ENCODE peak calls at places on chromosomes 4 and X, in seven cellular contexts. M is GM20000, I is tibial artery, R is MCF 10A, O is fibroblast of mammary gland, Q is epithelial cell of esophagus, K is fibroblast of the aortic adventitia. F is an unnamed sample.

GRCh38 chr4:102734591-102735385 is 26.0 kb downstream of the MANBA start:
- DNase-seq in K (no peak), I (no peak), Q (peak), O (peak), M (peak), R (no peak), F (no peak)

GRCh38 chr4:10917475-10918103 is 233.0 kb upstream of the CLNK start:
- DNase-seq in O (peak), K (no peak), M (no peak), R (peak), I (no peak), Q (peak), F (no peak)

GRCh38 chr4:24686866-24687672 is 102.7 kb upstream of the DHX15 start:
- DNase-seq in K (no peak), Q (peak), R (peak), M (peak), I (no peak), O (peak), F (no peak)

GRCh38 chrX:10741003-10741402 is 120.6 kb upstream of the MID1 start:
- DNase-seq in M (no peak), O (no peak), R (no peak), K (no peak), Q (no peak), I (no peak), F (no peak)

GRCh38 chrX:136219893-136220292 is 31.3 kb downstream of the MAP7D3 start:
- DNase-seq in Q (no peak), R (no peak), O (no peak), I (no peak), K (no peak), M (no peak), F (no peak)

GRCh38 chr4:2763511-2763967 is 7.4 kb upstream of the TNIP2 start:
- DNase-seq in R (no peak), I (no peak), M (no peak), Q (no peak), O (peak), K (peak), F (no peak)

GRCh38 chr4:108139089-108139488 is 29.6 kb downstream of the LEF1 start:
- DNase-seq in I (no peak), R (no peak), K (no peak), O (no peak), M (no peak), Q (no peak), F (no peak)

GRCh38 chr4:74387790-74388189 is 22.8 kb downstream of the EREG start:
- DNase-seq in R (no peak), Q (no peak), O (no peak), M (no peak), I (no peak), K (no peak), F (no peak)

GRCh38 chr4:144659493-144659892 is 13.5 kb downstream of the HHIP start:
- DNase-seq in I (no peak), K (no peak), R (no peak), O (no peak), Q (no peak), M (no peak), F (no peak)

GRCh38 chr4:78520808-78521226 is 30.8 kb upstream of the ANXA3 start:
- DNase-seq in M (no peak), Q (no peak), I (no peak), O (peak), R (no peak), K (peak), F (no peak)

GRCh38 chr4:141347738-141348524 is 127.2 kb downstream of the ZNF330 start:
- DNase-seq in M (no peak), R (peak), I (no peak), K (peak), O (peak), Q (peak), F (no peak)

GRCh38 chr4:42995343-42995944 is 102.9 kb downstream of the GRXCR1 start:
- DNase-seq in I (no peak), R (peak), M (peak), K (peak), Q (peak), O (peak), F (no peak)

GRCh38 chr4:26484032-26484515 is 6.2 kb downstream of the CCKAR start:
- DNase-seq in K (peak), I (no peak), Q (no peak), M (no peak), R (no peak), O (no peak), F (no peak)

GRCh38 chr4:123623611-123624010 is 227.0 kb downstream of the SPRY1 start:
- DNase-seq in Q (no peak), R (no peak), I (no peak), M (no peak), O (no peak), K (no peak), F (no peak)

GRCh38 chrX:2283111-2283847 is 217.5 kb downstream of the DHRSX start:
- DNase-seq in K (peak), R (no peak), M (no peak), Q (no peak), I (no peak), O (peak), F (no peak)

GRCh38 chr4:56760194-56760593 is 61.3 kb downstream of the SPINK2 start:
- DNase-seq in M (no peak), Q (no peak), O (no peak), I (no peak), R (no peak), K (no peak), F (no peak)

GRCh38 chr4:1323635-1324442 is 23.2 kb upstream of the UVSSA start:
- DNase-seq in O (peak), K (peak), M (no peak), Q (peak), R (peak), I (no peak), F (no peak)

GRCh38 chrX:85213792-85214530 is 29.6 kb downstream of the SATL1 start:
- DNase-seq in M (no peak), K (no peak), I (no peak), R (no peak), O (no peak), Q (no peak), F (no peak)

GRCh38 chrX:130109429-130110378 is 593 bp downstream of the ELF4 start:
- DNase-seq in I (no peak), O (no peak), M (no peak), R (no peak), Q (no peak), K (peak), F (no peak)

GRCh38 chr4:76160355-76160754 is 12.2 kb upstream of the NUP54 start:
- DNase-seq in R (no peak), I (no peak), K (no peak), M (no peak), O (no peak), Q (no peak), F (no peak)

GRCh38 chr4:99059550-99059949 is 29.0 kb downstream of the ADH5 start:
- DNase-seq in O (no peak), Q (no peak), R (no peak), K (no peak), I (no peak), M (no peak), F (no peak)

GRCh38 chr4:149885896-149886295 is 70.3 kb upstream of the IQCM start:
- DNase-seq in O (peak), M (no peak), I (no peak), Q (peak), R (no peak), K (peak), F (no peak)

GRCh38 chr4:169152899-169153298 is 117.9 kb downstream of the SH3RF1 start:
- DNase-seq in I (no peak), R (no peak), Q (no peak), O (no peak), K (no peak), M (no peak), F (no peak)
- TF ChIP-seq CTCF in I (no peak), R (no peak), Q (peak), O (peak), K (peak), M (no peak), F (no peak)

DNA sequence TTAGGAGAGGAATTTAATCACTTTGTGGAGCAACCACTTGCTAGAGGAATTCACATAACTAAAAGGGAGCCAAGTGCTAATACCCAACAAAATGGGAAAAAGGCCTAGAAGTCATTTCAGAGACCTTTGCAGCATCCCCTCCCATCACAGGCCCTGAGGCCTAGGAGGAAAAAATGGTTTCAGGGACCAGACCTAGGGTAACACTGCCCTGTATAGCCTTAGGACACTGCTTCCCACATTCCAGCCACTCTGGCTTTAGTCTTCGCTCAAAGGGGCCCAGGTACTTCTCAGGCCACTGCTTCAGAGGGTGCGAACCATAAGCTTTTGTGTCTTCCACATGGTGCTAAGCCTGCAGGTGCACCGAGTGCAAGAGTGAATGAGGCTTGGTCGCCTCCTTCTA is 19.1 kb downstream of the SPANXN2 start:
- DNase-seq in O (no peak), R (no peak), I (no peak), Q (no peak), K (no peak), M (no peak), F (no peak)
- TF ChIP-seq CTCF in O (no peak), R (no peak), I (no peak), Q (no peak), K (no peak), M (no peak), F (no peak)

DNA sequence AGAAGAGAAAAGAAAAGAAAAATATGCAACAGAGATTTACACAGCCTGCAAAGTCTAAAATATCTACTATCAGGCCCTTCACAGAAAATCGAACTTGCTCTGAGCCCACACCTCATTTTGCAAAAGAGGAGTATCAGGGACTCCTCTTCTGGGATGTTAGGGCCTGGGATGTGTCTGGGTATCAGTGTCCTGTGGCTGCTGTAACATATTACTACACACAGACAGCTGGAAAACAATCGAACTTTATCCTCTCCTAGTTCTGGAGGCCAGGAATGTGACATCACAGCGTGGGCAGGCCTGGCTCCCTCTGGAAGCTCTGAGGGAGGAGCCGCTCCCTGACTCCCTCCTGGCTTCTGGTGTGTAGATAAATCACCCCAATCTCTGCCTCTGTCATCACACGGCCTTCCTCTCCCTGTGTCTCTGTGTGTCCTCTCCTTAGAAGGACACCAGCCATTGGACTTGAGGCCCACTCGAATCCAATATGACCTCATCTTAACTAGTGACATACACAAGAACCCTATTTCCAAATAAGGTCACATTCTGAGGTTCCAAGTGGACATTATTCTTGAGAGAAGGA is 52.9 kb downstream of the PPP2R2C start:
- DNase-seq in I (no peak), R (peak), O (peak), M (no peak), Q (no peak), K (no peak), F (no peak)
- TF ChIP-seq CTCF in I (no peak), R (no peak), O (no peak), M (no peak), Q (no peak), K (no peak), F (no peak)

GRCh38 chr4:134132086-134132783 is 69.4 kb downstream of the PABPC4L start:
- DNase-seq in I (no peak), M (no peak), O (no peak), R (no peak), K (no peak), Q (no peak), F (no peak)
- TF ChIP-seq CTCF in I (no peak), M (no peak), O (no peak), R (no peak), K (no peak), Q (no peak), F (no peak)

GRCh38 chr4:4666693-4667642 is 125.1 kb upstream of the STX18 start:
- DNase-seq in R (no peak), Q (no peak), M (no peak), O (no peak), K (peak), I (no peak), F (no peak)
- TF ChIP-seq CTCF in R (no peak), Q (no peak), M (no peak), O (no peak), K (no peak), I (no peak), F (no peak)

DNA sequence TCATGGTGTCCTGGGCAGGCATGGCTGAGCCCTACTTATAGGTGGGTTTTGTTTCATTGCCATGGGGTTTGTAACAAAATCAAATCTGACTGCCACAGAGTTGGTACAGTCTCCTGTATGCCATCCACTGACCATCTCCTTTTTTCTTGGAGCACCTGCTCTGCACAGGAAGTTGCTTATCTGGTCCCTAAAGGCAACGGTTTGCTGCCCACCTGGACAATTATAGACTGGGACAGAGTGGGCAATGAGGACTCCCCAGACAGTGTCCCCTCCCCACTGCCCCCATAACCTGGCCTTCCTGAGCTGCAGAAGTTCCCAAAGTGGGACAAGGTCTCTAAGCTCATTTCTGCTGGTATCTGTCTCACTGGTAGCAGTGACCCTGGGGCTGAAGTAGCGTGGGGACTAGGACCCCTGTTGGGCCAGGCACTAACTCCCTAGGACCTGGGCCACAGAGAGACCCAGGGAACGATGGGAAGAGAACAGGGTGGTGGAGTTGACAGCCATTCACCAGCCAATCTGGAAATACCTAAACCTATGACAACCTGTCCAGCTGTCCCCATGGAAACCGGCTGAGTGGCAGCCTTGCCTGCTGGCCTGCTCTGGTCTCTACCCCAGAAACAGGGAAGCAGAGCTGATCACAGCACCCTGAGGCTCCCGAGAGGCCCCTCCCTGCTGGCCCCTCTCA is 64.7 kb downstream of the WFS1 start:
- DNase-seq in K (no peak), M (no peak), I (no peak), R (no peak), Q (no peak), O (no peak), F (no peak)
- TF ChIP-seq CTCF in K (no peak), M (no peak), I (no peak), R (no peak), Q (no peak), O (no peak), F (no peak)

F was measured in osteocyte.